ENCODE peak calls at places on chromosomes 5 and 9, in five cellular contexts. H is tibial nerve, W is ovary, R is endothelial cell of umbilical vein, Z is transverse colon. N is an unnamed sample. For H3K4me1, the result is how much of the 10 kb centered on the place peaks cover.

GRCh38 chr9:132849168-132849831 is 28.8 kb downstream of the AK8 start:
- DNase-seq in Z (peak), H (no peak), R (no peak), W (peak), N (no peak)

GRCh38 chr5:122312670-122312988 is 592 bp downstream of the SNCAIP start:
- DNase-seq in R (no peak), W (peak), H (peak), Z (no peak), N (no peak)

GRCh38 chr5:103414598-103414997 is 148.0 kb downstream of the NUDT12 start:
- DNase-seq in H (no peak), Z (no peak), R (no peak), W (no peak), N (no peak)

GRCh38 chr5:57696005-57696755 is 213.6 kb upstream of the ACTBL2 start:
- DNase-seq in R (peak), W (no peak), Z (no peak), H (no peak), N (no peak)

GRCh38 chr5:87277279-87277835 is 9.7 kb downstream of the RASA1 start:
- DNase-seq in W (no peak), R (no peak), H (no peak), Z (no peak), N (no peak)

GRCh38 chr9:87685431-87685830 is 40.5 kb upstream of the CTSL start:
- DNase-seq in H (no peak), R (peak), Z (no peak), W (no peak), N (no peak)

GRCh38 chr5:6450235-6450860 is 1.7 kb downstream of the UBE2QL1 start:
- DNase-seq in Z (no peak), H (no peak), W (no peak), R (no peak), N (no peak)

GRCh38 chr5:67246108-67246507 is 49.5 kb upstream of the CD180 start:
- DNase-seq in H (peak), W (no peak), Z (no peak), R (peak), N (no peak)

GRCh38 chr5:6402939-6403338 is 24.6 kb upstream of the MED10 start:
- DNase-seq in Z (no peak), R (no peak), H (no peak), W (no peak), N (no peak)

GRCh38 chr5:9927521-9927997 is 297.4 kb upstream of the TAS2R1 start:
- DNase-seq in H (no peak), Z (no peak), W (no peak), R (no peak), N (no peak)

GRCh38 chr9:84293001-84293798 is 47.4 kb downstream of the SLC28A3 start:
- DNase-seq in H (no peak), Z (no peak), R (no peak), W (no peak), N (no peak)

GRCh38 chr5:79829260-79829659 is 139.6 kb downstream of the CMYA5 start:
- DNase-seq in W (no peak), Z (no peak), R (no peak), H (no peak), N (no peak)

GRCh38 chr9:131732061-131732526 is 7.8 kb downstream of the RAPGEF1 start:
- DNase-seq in W (no peak), R (peak), H (no peak), Z (peak), N (no peak)

GRCh38 chr9:126587187-126588185 is 26.2 kb upstream of the LMX1B start:
- DNase-seq in R (peak), W (no peak), H (no peak), Z (no peak), N (no peak)

GRCh38 chr5:54702470-54702869 is 184.9 kb downstream of the SNX18 start:
- DNase-seq in R (peak), H (no peak), Z (no peak), W (no peak), N (no peak)

GRCh38 chr5:138282918-138283742 is 8.7 kb upstream of the GFRA3 start:
- DNase-seq in R (peak), Z (peak), H (peak), W (no peak), N (no peak)

GRCh38 chr5:36728697-36729543 is 122.5 kb downstream of the SLC1A3 start:
- DNase-seq in W (no peak), Z (no peak), R (peak), H (peak), N (no peak)

GRCh38 chr9:15282567-15282966 is 24.4 kb downstream of the TTC39B start:
- DNase-seq in H (no peak), R (no peak), W (no peak), Z (no peak), N (no peak)

GRCh38 chr5:93062548-93062947 is 518.5 kb downstream of the NR2F1-AS1 start:
- DNase-seq in H (no peak), Z (no peak), W (no peak), R (peak), N (no peak)

GRCh38 chr5:59266410-59266809 is 627.1 kb downstream of the PDE4D start:
- DNase-seq in W (no peak), R (no peak), H (no peak), Z (no peak), N (no peak)

GRCh38 chr5:96661841-96662724 is at the start of gene CAST:
- DNase-seq in R (peak), W (peak), Z (peak), H (peak), N (peak)

GRCh38 chr5:135194573-135195266 is 160.7 kb upstream of the PITX1 start:
- DNase-seq in R (no peak), Z (no peak), W (no peak), H (no peak), N (no peak)

GRCh38 chr9:69151506-69151905 is 22.6 kb upstream of the TJP2 start:
- DNase-seq in R (no peak), Z (no peak), H (no peak), W (no peak), N (no peak)

GRCh38 chr5:174900176-174900692 is 175.9 kb downstream of the MSX2 start:
- DNase-seq in R (no peak), Z (no peak), H (no peak), W (no peak), N (no peak)

GRCh38 chr5:116771466-116772151 is 197.0 kb upstream of the SEMA6A start:
- DNase-seq in R (no peak), W (no peak), H (peak), Z (no peak), N (no peak)

GRCh38 chr5:54275361-54275760 is 35.0 kb downstream of the ARL15 start:
- DNase-seq in W (no peak), H (no peak), Z (no peak), R (no peak), N (no peak)

GRCh38 chr9:100428871-100429654 is 2.1 kb downstream of the MSANTD3 start:
- DNase-seq in R (peak), H (no peak), W (no peak), Z (no peak), N (no peak)

GRCh38 chr5:142637871-142638270 is 48.0 kb downstream of the FGF1 start:
- DNase-seq in Z (no peak), H (no peak), R (no peak), W (no peak), N (no peak)

GRCh38 chr5:172303090-172303995 is 19.8 kb upstream of the UBTD2 start:
- DNase-seq in H (no peak), W (no peak), R (no peak), Z (no peak), N (no peak)

GRCh38 chr5:119070828-119071572 is at the start of gene DMXL1:
- DNase-seq in Z (peak), H (peak), W (peak), R (peak), N (peak)

GRCh38 chr5:119072496-119072895 is 1.6 kb downstream of the DMXL1 start:
- DNase-seq in W (no peak), R (no peak), Z (no peak), H (no peak), N (no peak)

GRCh38 chr5:119071573-119071874 is 637 bp downstream of the DMXL1 start:
- DNase-seq in Z (no peak), H (no peak), W (no peak), R (peak), N (no peak)

GRCh38 chr5:119067338-119067737 is 3.5 kb upstream of the DMXL1 start:
- DNase-seq in H (no peak), Z (no peak), W (no peak), R (no peak), N (no peak)

DNA sequence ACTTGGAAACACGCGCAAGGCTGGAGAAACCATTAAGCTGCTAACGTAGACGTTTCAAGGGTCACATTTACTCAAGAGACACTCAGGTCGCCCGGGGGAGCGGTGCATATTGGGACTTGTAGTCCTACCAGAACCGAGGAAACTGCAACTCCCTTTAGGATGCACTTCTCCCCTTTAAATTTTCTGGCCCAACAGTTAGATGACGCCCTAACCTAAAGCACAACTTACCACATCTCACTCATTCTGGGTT is 384 bp upstream of the DMXL1 start:
- DNase-seq in W (no peak), Z (peak), H (no peak), R (no peak), N (peak)
- TF ChIP-seq POLR2A in W (no peak), Z (no peak), H (no peak), R (no peak), N (no peak)

DNA sequence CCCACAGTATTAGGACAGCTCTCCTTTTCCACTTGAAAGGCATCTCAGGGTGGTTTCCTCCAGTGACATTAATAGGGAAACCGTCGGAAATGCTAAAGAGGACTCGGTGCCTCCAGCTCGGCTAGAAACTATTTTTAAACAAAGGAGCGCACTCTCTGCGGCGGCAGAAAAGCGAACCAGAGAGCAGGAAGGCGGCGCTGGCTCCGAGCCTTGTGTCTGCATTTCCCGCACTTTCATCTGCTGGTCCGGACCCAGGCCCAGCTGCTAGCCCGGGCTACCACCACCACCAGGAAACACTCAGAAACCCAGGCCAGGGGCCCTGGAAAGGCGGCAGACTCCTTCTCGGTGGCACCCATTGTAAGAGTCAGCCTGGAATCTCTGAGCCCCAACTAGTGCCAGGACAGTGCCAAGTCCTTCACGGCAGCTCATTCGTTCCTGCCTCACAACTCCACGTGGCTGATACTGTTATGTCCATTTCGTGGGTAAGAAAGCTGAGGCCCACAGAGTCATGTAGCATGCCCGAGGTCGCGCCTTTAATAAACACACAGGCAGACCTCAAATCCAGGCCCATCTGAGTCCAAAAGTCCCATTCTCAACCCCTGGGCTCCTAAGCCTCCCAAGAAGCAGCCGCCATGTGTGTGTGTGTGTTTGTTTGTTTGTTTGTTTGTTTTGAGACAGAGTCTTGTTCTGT is 73.9 kb downstream of the VAV2 start:
- DNase-seq in H (no peak), W (no peak), Z (no peak), R (peak), N (no peak)
- H3K4me1 ChIP-seq in H (half or more), W (under half), Z (under half), R (under half), N (under half)

GRCh38 chr9:70257991-70258691 is 637 bp upstream of the SMC5 start:
- DNase-seq in Z (peak), H (peak), R (no peak), W (peak), N (peak)

GRCh38 chr9:70257512-70257911 is 1.3 kb upstream of the SMC5 start:
- DNase-seq in Z (no peak), H (no peak), W (no peak), R (no peak), N (no peak)

GRCh38 chr9:70260007-70260443 is 1.2 kb downstream of the SMC5 start:
- DNase-seq in W (peak), H (no peak), Z (peak), R (no peak), N (no peak)

GRCh38 chr9:70259512-70259802 is 679 bp downstream of the SMC5 start:
- DNase-seq in Z (no peak), H (no peak), W (no peak), R (no peak), N (no peak)

DNA sequence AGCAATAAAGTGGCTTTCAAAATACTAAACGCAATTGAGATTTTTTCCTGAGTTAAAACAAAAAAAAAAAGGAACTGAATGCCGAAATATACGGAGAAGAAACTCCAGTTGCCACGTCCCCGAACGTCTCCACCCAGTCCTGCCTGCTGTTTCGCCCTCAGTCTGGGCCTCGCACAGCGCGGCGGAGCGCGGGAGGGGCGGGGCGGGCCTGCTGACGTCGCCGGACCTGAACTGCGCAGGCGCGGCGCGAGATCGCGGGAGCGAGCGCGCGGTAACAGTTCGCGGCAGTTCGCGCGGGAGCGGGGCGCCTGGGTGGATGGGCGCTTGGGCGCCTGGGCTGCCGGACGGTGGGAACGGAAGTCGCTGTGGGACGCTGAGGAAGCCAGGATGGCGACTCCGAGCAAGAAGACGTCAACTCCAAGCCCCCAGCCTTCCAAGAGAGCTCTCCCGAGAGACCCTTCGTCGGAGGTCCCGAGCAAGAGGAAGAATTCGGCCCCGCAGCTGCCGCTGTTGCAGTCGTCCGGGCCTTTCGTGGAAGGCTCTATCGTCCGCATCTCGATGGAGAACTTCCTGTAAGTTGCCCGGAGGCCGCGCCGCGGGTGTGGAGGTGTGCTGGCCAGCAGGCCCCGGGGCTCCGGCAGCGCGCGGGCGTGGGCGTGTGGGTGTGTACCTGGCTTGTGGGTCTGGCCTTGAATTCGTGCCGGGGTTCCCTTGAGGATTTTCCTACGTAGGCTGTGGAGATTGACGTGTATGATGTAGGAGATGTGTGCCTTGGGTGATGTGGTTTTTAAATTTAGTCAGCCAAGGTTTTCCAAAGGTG is at the start of gene SMC5:
- DNase-seq in Z (peak), R (peak), H (peak), W (peak), N (peak)
- TF ChIP-seq POLR2A in Z (peak), R (peak), H (peak), W (peak), N (peak)

GRCh38 chr5:132389453-132390286 is 20.2 kb downstream of the SLC22A5 start:
- DNase-seq in Z (peak), R (peak), W (peak), H (no peak), N (peak)
- H3K4me1 ChIP-seq in Z (under half), R (under half), W (under half), H (under half), N (under half)

DNA sequence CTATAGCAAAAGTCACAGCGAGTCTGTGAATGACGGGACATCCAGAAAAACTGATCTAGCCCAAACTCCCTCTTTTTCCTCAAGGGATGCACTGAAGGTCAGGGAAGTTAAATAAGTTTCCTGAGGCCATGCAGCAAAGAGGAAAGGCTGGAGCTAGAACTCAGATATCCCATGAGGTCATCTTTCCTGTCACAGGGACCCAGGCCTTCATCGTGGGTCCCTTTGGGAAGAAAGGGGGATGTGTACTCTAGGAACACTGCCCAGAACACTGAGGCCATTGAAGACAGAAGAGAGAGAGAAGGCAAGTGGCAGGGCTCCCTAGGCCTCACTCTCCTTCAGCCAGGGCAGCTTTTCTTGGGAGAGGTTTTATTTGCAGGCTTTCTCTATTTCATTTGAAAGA is 182.0 kb downstream of the EBF1 start:
- DNase-seq in H (no peak), W (no peak), R (no peak), Z (no peak), N (no peak)
- TF ChIP-seq POLR2A in H (no peak), W (no peak), R (no peak), Z (no peak), N (no peak)

DNA sequence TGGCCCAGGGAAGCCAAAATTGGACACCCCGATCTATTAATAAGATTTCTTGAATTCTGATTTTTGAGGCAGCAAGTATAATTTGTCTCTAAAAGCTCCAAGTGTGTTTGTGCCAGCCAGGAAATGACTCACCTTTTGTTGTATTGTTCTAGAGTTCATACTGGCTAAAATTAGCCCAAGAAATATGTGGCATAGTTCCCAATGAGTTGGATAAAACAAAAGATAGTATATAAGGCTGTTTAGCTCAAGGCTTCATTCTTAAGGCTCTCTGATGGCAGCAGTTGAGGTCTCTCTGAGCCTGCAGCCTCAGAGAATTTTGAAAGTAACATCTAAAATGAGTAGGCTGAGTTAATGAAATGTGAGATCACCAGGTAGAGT is 21.6 kb downstream of the HMGXB3 start:
- DNase-seq in W (no peak), R (peak), H (no peak), Z (no peak), N (no peak)
- H3K4me1 ChIP-seq in W (under half), R (under half), H (under half), Z (under half), N (under half)

N was measured in Peyer's patch.